ENCODE peak calls at places on chromosome 13, in five cellular contexts. One of them, this sample, is unnamed.

GRCh38 chr13:49240017-49240416 is 7.7 kb upstream of the CDADC1 start:
- DNase-seq in activated naive CD8-positive, alpha-beta T cell treated with anti-CD3 and anti-CD28 coated beads, Interleukin-2, amount 50 U/mL, for 24 hours: peak
- DNase-seq in stimulated activated CD4-positive, alpha-beta T cell treated with anti-CD3 and anti-CD28 coated beads, Interleukin-1b, Interleukin-23, amount 100 ng/mL, for 24 hours: no peak
- DNase-seq in RPMI7951: peak
- DNase-seq in activated naive CD4-positive, alpha-beta T cell: no peak
- DNase-seq in this sample: no peak

GRCh38 chr13:51729853-51730553 is 74.0 kb downstream of the DHRS12 start:
- DNase-seq in activated naive CD8-positive, alpha-beta T cell treated with anti-CD3 and anti-CD28 coated beads, Interleukin-2, amount 50 U/mL, for 24 hours: peak
- DNase-seq in stimulated activated CD4-positive, alpha-beta T cell treated with anti-CD3 and anti-CD28 coated beads, Interleukin-1b, Interleukin-23, amount 100 ng/mL, for 24 hours: no peak
- DNase-seq in RPMI7951: peak
- DNase-seq in activated naive CD4-positive, alpha-beta T cell: no peak
- DNase-seq in this sample: no peak

GRCh38 chr13:94233401-94233800 is 246.1 kb downstream of the DCT start:
- DNase-seq in activated naive CD8-positive, alpha-beta T cell treated with anti-CD3 and anti-CD28 coated beads, Interleukin-2, amount 50 U/mL, for 24 hours: no peak
- DNase-seq in stimulated activated CD4-positive, alpha-beta T cell treated with anti-CD3 and anti-CD28 coated beads, Interleukin-1b, Interleukin-23, amount 100 ng/mL, for 24 hours: no peak
- DNase-seq in RPMI7951: peak
- DNase-seq in activated naive CD4-positive, alpha-beta T cell: no peak
- DNase-seq in this sample: peak

GRCh38 chr13:86684402-86684801 is 885.2 kb upstream of the SLITRK6 start:
- DNase-seq in activated naive CD8-positive, alpha-beta T cell treated with anti-CD3 and anti-CD28 coated beads, Interleukin-2, amount 50 U/mL, for 24 hours: no peak
- DNase-seq in stimulated activated CD4-positive, alpha-beta T cell treated with anti-CD3 and anti-CD28 coated beads, Interleukin-1b, Interleukin-23, amount 100 ng/mL, for 24 hours: no peak
- DNase-seq in RPMI7951: no peak
- DNase-seq in activated naive CD4-positive, alpha-beta T cell: no peak
- DNase-seq in this sample: no peak

GRCh38 chr13:113427562-113428468 is 25.5 kb downstream of the ADPRHL1 start:
- DNase-seq in activated naive CD8-positive, alpha-beta T cell treated with anti-CD3 and anti-CD28 coated beads, Interleukin-2, amount 50 U/mL, for 24 hours: no peak
- DNase-seq in stimulated activated CD4-positive, alpha-beta T cell treated with anti-CD3 and anti-CD28 coated beads, Interleukin-1b, Interleukin-23, amount 100 ng/mL, for 24 hours: no peak
- DNase-seq in RPMI7951: no peak
- DNase-seq in activated naive CD4-positive, alpha-beta T cell: no peak
- DNase-seq in this sample: no peak

GRCh38 chr13:73142091-73142490 is 83.3 kb downstream of the KLF5 start:
- DNase-seq in activated naive CD8-positive, alpha-beta T cell treated with anti-CD3 and anti-CD28 coated beads, Interleukin-2, amount 50 U/mL, for 24 hours: no peak
- DNase-seq in stimulated activated CD4-positive, alpha-beta T cell treated with anti-CD3 and anti-CD28 coated beads, Interleukin-1b, Interleukin-23, amount 100 ng/mL, for 24 hours: no peak
- DNase-seq in RPMI7951: no peak
- DNase-seq in activated naive CD4-positive, alpha-beta T cell: no peak
- DNase-seq in this sample: no peak

GRCh38 chr13:27578121-27579030 is 42.0 kb downstream of the LNX2 start:
- DNase-seq in activated naive CD8-positive, alpha-beta T cell treated with anti-CD3 and anti-CD28 coated beads, Interleukin-2, amount 50 U/mL, for 24 hours: no peak
- DNase-seq in stimulated activated CD4-positive, alpha-beta T cell treated with anti-CD3 and anti-CD28 coated beads, Interleukin-1b, Interleukin-23, amount 100 ng/mL, for 24 hours: no peak
- DNase-seq in RPMI7951: peak
- DNase-seq in activated naive CD4-positive, alpha-beta T cell: no peak
- DNase-seq in this sample: no peak

GRCh38 chr13:27933580-27934328 is 14.0 kb downstream of the PDX1 start:
- DNase-seq in activated naive CD8-positive, alpha-beta T cell treated with anti-CD3 and anti-CD28 coated beads, Interleukin-2, amount 50 U/mL, for 24 hours: no peak
- DNase-seq in stimulated activated CD4-positive, alpha-beta T cell treated with anti-CD3 and anti-CD28 coated beads, Interleukin-1b, Interleukin-23, amount 100 ng/mL, for 24 hours: no peak
- DNase-seq in RPMI7951: no peak
- DNase-seq in activated naive CD4-positive, alpha-beta T cell: no peak
- DNase-seq in this sample: no peak

This sample was measured in omental fat pad.